ENCODE peak calls at places on chromosomes 12 and 14, in five cellular contexts. One of them, this sample, is unnamed.

GRCh38 chr14:105336477-105337287 is 22.1 kb downstream of the PACS2 start:
- DNase-seq in lower lobe of right lung: peak; percentile 25
- DNase-seq in lower leg skin: no peak
- DNase-seq in kidney epithelial cell: no peak
- DNase-seq in naive thymus-derived CD4-positive, alpha-beta T cell: no peak
- DNase-seq in this sample: no peak

GRCh38 chr12:122856999-122857671 is 21.9 kb downstream of the HIP1R start:
- DNase-seq in lower lobe of right lung: no peak
- DNase-seq in lower leg skin: no peak
- DNase-seq in kidney epithelial cell: no peak
- DNase-seq in naive thymus-derived CD4-positive, alpha-beta T cell: no peak
- DNase-seq in this sample: no peak

GRCh38 chr12:112176321-112177010 is 51.1 kb downstream of the TRAFD1 start:
- DNase-seq in lower lobe of right lung: no peak
- DNase-seq in lower leg skin: no peak
- DNase-seq in kidney epithelial cell: no peak
- DNase-seq in naive thymus-derived CD4-positive, alpha-beta T cell: no peak
- DNase-seq in this sample: no peak

GRCh38 chr14:101068293-101068957 is 164.9 kb upstream of the RTL1 start:
- DNase-seq in lower lobe of right lung: peak; percentile 32
- DNase-seq in lower leg skin: no peak
- DNase-seq in kidney epithelial cell: no peak
- DNase-seq in naive thymus-derived CD4-positive, alpha-beta T cell: no peak
- DNase-seq in this sample: no peak

GRCh38 chr14:90204516-90204915 is 51.8 kb upstream of the PSMC1 start:
- DNase-seq in lower lobe of right lung: no peak
- DNase-seq in lower leg skin: no peak
- DNase-seq in kidney epithelial cell: no peak
- DNase-seq in naive thymus-derived CD4-positive, alpha-beta T cell: no peak
- DNase-seq in this sample: no peak

GRCh38 chr12:6603095-6603567 is 4.0 kb downstream of the CHD4 start:
- DNase-seq in lower lobe of right lung: no peak
- DNase-seq in lower leg skin: peak; percentile 55
- DNase-seq in kidney epithelial cell: no peak
- DNase-seq in naive thymus-derived CD4-positive, alpha-beta T cell: no peak
- DNase-seq in this sample: peak; percentile 16

GRCh38 chr14:102076793-102077759 is 9.8 kb downstream of the HSP90AA1 start:
- DNase-seq in lower lobe of right lung: no peak
- DNase-seq in lower leg skin: no peak
- DNase-seq in kidney epithelial cell: no peak
- DNase-seq in naive thymus-derived CD4-positive, alpha-beta T cell: no peak
- DNase-seq in this sample: no peak

GRCh38 chr12:29733060-29733459 is 50.7 kb downstream of the TMTC1 start:
- DNase-seq in lower lobe of right lung: no peak
- DNase-seq in lower leg skin: no peak
- DNase-seq in kidney epithelial cell: no peak
- DNase-seq in naive thymus-derived CD4-positive, alpha-beta T cell: no peak
- DNase-seq in this sample: peak; percentile 80

GRCh38 chr12:76341436-76342030 is 6.7 kb downstream of the BBS10 start:
- DNase-seq in lower lobe of right lung: no peak
- DNase-seq in lower leg skin: no peak
- DNase-seq in kidney epithelial cell: no peak
- DNase-seq in naive thymus-derived CD4-positive, alpha-beta T cell: no peak
- DNase-seq in this sample: no peak

GRCh38 chr12:76346236-76346635 is 2.0 kb downstream of the BBS10 start:
- DNase-seq in lower lobe of right lung: no peak
- DNase-seq in lower leg skin: no peak
- DNase-seq in kidney epithelial cell: no peak
- DNase-seq in naive thymus-derived CD4-positive, alpha-beta T cell: no peak
- DNase-seq in this sample: no peak

GRCh38 chr12:76345569-76345968 is 2.6 kb downstream of the BBS10 start:
- DNase-seq in lower lobe of right lung: no peak
- DNase-seq in lower leg skin: no peak
- DNase-seq in kidney epithelial cell: no peak
- DNase-seq in naive thymus-derived CD4-positive, alpha-beta T cell: no peak
- DNase-seq in this sample: no peak

GRCh38 chr12:76337583-76337982 is 10.6 kb downstream of the BBS10 start:
- DNase-seq in lower lobe of right lung: no peak
- DNase-seq in lower leg skin: no peak
- DNase-seq in kidney epithelial cell: no peak
- DNase-seq in naive thymus-derived CD4-positive, alpha-beta T cell: no peak
- DNase-seq in this sample: no peak

GRCh38 chr12:76340680-76341435 is 7.4 kb downstream of the BBS10 start:
- DNase-seq in lower lobe of right lung: no peak
- DNase-seq in lower leg skin: no peak
- DNase-seq in kidney epithelial cell: no peak
- DNase-seq in naive thymus-derived CD4-positive, alpha-beta T cell: no peak
- DNase-seq in this sample: no peak
- H3K4me3 ChIP-seq in lower lobe of right lung: no peak overlapping the region
- H3K4me3 ChIP-seq in lower leg skin: no peak overlapping the region
- H3K4me3 ChIP-seq in kidney epithelial cell: no peak overlapping the region
- H3K4me3 ChIP-seq in naive thymus-derived CD4-positive, alpha-beta T cell: no peak overlapping the region
- H3K4me3 ChIP-seq in this sample: no peak overlapping the region

GRCh38 chr12:51864701-51865469 is 16.4 kb upstream of the FIGNL2 start:
- DNase-seq in lower lobe of right lung: no peak
- DNase-seq in lower leg skin: no peak
- DNase-seq in kidney epithelial cell: no peak
- DNase-seq in naive thymus-derived CD4-positive, alpha-beta T cell: no peak
- DNase-seq in this sample: no peak
- H3K4me3 ChIP-seq in lower lobe of right lung: peak overlapping the region; percentile 43
- H3K4me3 ChIP-seq in lower leg skin: no peak overlapping the region
- H3K4me3 ChIP-seq in kidney epithelial cell: no peak overlapping the region
- H3K4me3 ChIP-seq in naive thymus-derived CD4-positive, alpha-beta T cell: no peak overlapping the region
- H3K4me3 ChIP-seq in this sample: no peak overlapping the region

DNA sequence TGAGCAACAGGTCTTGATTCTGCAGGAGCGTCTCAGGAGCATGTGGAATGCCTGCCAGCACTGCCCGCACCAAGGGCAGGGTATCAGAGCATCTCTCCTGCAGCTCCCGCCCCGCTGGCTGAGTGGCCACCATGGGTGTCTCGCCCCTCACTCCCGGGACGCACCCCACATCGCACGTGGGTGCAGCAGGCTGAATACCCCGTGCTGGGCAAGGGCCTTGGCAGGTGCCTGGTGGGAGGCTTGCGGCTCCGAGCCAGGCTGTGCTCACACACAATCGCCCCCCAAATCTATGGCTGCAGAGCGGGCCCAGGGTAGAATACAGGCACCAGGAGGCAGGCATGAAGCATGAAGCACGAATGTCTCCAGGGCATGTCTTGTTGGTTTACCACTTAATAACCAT is 103.9 kb upstream of the TMEM132D start:
- DNase-seq in lower lobe of right lung: no peak
- DNase-seq in lower leg skin: no peak
- DNase-seq in kidney epithelial cell: no peak
- DNase-seq in naive thymus-derived CD4-positive, alpha-beta T cell: no peak
- DNase-seq in this sample: no peak
- H3K4me3 ChIP-seq in lower lobe of right lung: no peak overlapping the region
- H3K4me3 ChIP-seq in lower leg skin: no peak overlapping the region
- H3K4me3 ChIP-seq in kidney epithelial cell: no peak overlapping the region
- H3K4me3 ChIP-seq in naive thymus-derived CD4-positive, alpha-beta T cell: no peak overlapping the region
- H3K4me3 ChIP-seq in this sample: no peak overlapping the region

GRCh38 chr14:91350483-91350812 is 67.2 kb downstream of the CCDC88C start:
- DNase-seq in lower lobe of right lung: no peak
- DNase-seq in lower leg skin: no peak
- DNase-seq in kidney epithelial cell: no peak
- DNase-seq in naive thymus-derived CD4-positive, alpha-beta T cell: no peak
- DNase-seq in this sample: no peak

GRCh38 chr14:91348861-91349465 is 68.7 kb downstream of the CCDC88C start:
- DNase-seq in lower lobe of right lung: no peak
- DNase-seq in lower leg skin: no peak
- DNase-seq in kidney epithelial cell: no peak
- DNase-seq in naive thymus-derived CD4-positive, alpha-beta T cell: no peak
- DNase-seq in this sample: no peak

GRCh38 chr14:91350813-91351507 is 66.7 kb downstream of the CCDC88C start:
- DNase-seq in lower lobe of right lung: peak; percentile 20
- DNase-seq in lower leg skin: no peak
- DNase-seq in kidney epithelial cell: no peak
- DNase-seq in naive thymus-derived CD4-positive, alpha-beta T cell: peak; percentile 71
- DNase-seq in this sample: peak; percentile 25

GRCh38 chr14:91351508-91351853 is 66.1 kb downstream of the CCDC88C start:
- DNase-seq in lower lobe of right lung: peak; percentile 46
- DNase-seq in lower leg skin: no peak
- DNase-seq in kidney epithelial cell: no peak
- DNase-seq in naive thymus-derived CD4-positive, alpha-beta T cell: no peak
- DNase-seq in this sample: no peak

DNA sequence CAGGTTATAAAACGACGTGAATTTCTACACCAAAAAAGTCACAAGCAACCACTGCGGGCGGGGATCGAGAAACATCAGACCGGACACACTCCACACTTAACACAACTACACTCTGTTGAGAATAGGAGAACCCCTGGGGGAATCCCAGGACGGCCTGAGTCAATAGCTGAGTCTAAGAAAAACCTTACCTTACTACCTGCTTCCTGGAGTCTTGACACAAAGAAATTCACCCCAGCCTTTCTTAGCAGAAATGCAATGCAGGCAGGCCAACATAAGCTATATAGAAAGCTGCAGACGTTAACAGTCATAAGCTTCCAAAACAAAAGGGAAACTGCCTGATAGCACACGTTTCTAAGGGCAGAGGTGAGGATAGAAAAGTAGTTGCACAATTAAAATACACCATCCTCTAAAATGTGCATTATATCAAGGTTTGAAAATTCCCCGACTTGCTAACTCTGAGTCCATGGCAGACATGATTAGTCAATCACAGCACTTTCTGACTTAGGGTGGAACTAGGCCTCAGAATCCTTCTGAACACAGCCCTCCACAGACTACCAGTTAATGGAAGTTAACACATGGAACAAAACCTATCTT is 68.0 kb downstream of the CCDC88C start:
- DNase-seq in lower lobe of right lung: no peak
- DNase-seq in lower leg skin: no peak
- DNase-seq in kidney epithelial cell: no peak
- DNase-seq in naive thymus-derived CD4-positive, alpha-beta T cell: peak; percentile 38
- DNase-seq in this sample: peak; percentile 51
- H3K4me3 ChIP-seq in lower lobe of right lung: no peak overlapping the region
- H3K4me3 ChIP-seq in lower leg skin: no peak overlapping the region
- H3K4me3 ChIP-seq in kidney epithelial cell: no peak overlapping the region
- H3K4me3 ChIP-seq in naive thymus-derived CD4-positive, alpha-beta T cell: peak overlapping the region; percentile 1
- H3K4me3 ChIP-seq in this sample: no peak overlapping the region

GRCh38 chr14:63203015-63203414 is 1.2 kb upstream of the RHOJ start:
- DNase-seq in lower lobe of right lung: no peak
- DNase-seq in lower leg skin: no peak
- DNase-seq in kidney epithelial cell: no peak
- DNase-seq in naive thymus-derived CD4-positive, alpha-beta T cell: no peak
- DNase-seq in this sample: no peak

GRCh38 chr14:63203618-63204406 is 431 bp upstream of the RHOJ start:
- DNase-seq in lower lobe of right lung: peak; percentile 51
- DNase-seq in lower leg skin: peak; percentile 79
- DNase-seq in kidney epithelial cell: peak; percentile 89
- DNase-seq in naive thymus-derived CD4-positive, alpha-beta T cell: no peak
- DNase-seq in this sample: peak; percentile 85

GRCh38 chr14:63205281-63205575 is 985 bp downstream of the RHOJ start:
- DNase-seq in lower lobe of right lung: no peak
- DNase-seq in lower leg skin: no peak
- DNase-seq in kidney epithelial cell: no peak
- DNase-seq in naive thymus-derived CD4-positive, alpha-beta T cell: no peak
- DNase-seq in this sample: no peak

GRCh38 chr14:63204407-63205280 is at the start of gene RHOJ:
- DNase-seq in lower lobe of right lung: no peak
- DNase-seq in lower leg skin: no peak
- DNase-seq in kidney epithelial cell: no peak
- DNase-seq in naive thymus-derived CD4-positive, alpha-beta T cell: no peak
- DNase-seq in this sample: no peak

DNA sequence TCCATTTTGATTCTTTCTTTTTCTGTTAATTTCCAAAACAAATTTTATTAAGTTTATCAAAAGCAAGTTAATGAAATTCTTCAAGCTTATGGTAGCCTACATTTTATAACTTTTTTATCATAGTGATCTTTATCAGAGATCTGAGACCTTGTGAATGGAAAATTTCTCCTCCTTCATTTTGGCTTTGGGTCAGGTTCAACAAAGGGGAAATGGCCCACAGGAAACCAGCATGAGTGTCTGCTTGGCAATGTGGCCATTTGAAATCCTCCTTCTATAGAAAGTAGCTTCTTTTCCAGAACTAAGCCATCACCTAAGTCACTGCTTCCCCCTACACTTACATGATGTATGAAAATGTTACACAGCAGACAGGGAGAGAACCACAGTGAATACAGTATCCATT is 1.6 kb downstream of the RHOJ start:
- DNase-seq in lower lobe of right lung: no peak
- DNase-seq in lower leg skin: no peak
- DNase-seq in kidney epithelial cell: no peak
- DNase-seq in naive thymus-derived CD4-positive, alpha-beta T cell: no peak
- DNase-seq in this sample: no peak
- H3K4me3 ChIP-seq in lower lobe of right lung: peak overlapping the region; percentile 53
- H3K4me3 ChIP-seq in lower leg skin: no peak overlapping the region
- H3K4me3 ChIP-seq in kidney epithelial cell: no peak overlapping the region
- H3K4me3 ChIP-seq in naive thymus-derived CD4-positive, alpha-beta T cell: no peak overlapping the region
- H3K4me3 ChIP-seq in this sample: no peak overlapping the region

This sample was measured in epithelial cell of esophagus.